ENCODE peak calls at places on chromosomes 13 and 19, in six cellular contexts. L is MCF 10A; E is HEK293T; R is posterior cingulate gyrus; Z is stimulated activated naive CD8-positive, alpha-beta T cell treated with anti-CD3 and anti-CD28 coated beads, Interleukin-15, amount 100 ng/mL, for 72 hours; N is nephron progenitor cell. X is an unnamed sample.

GRCh38 chr13:68727788-68728187 is 1379.8 kb upstream of the ATXN8OS start:
- DNase-seq in L (no peak), E (no peak), R (no peak), Z (no peak), N (no peak), X (peak; percentile 2)

GRCh38 chr13:44249439-44249838 is 124.2 kb upstream of the SERP2 start:
- DNase-seq in L (peak; percentile 59), E (no peak), R (no peak), Z (no peak), N (no peak), X (no peak)

GRCh38 chr19:45547965-45548609 is 36.5 kb downstream of the OPA3 start:
- DNase-seq in L (peak; percentile 96), E (peak; percentile 22), R (no peak), Z (no peak), N (no peak), X (no peak)

GRCh38 chr13:85174291-85174690 is 624.9 kb downstream of the SLITRK6 start:
- DNase-seq in L (no peak), E (no peak), R (no peak), Z (no peak), N (no peak), X (no peak)

GRCh38 chr19:49546825-49547565 is 19.2 kb downstream of the RCN3 start:
- DNase-seq in L (peak; percentile 94), E (peak; percentile 79), R (peak; percentile 46), Z (peak; percentile 62), N (peak; percentile 80), X (no peak)

GRCh38 chr13:77516342-77516789 is 19.1 kb upstream of the SCEL start:
- DNase-seq in L (peak; percentile 52), E (no peak), R (no peak), Z (no peak), N (no peak), X (no peak)

GRCh38 chr19:29596885-29597525 is 9.1 kb upstream of the POP4 start:
- DNase-seq in L (peak; percentile 46), E (peak; percentile 45), R (no peak), Z (no peak), N (peak; percentile 51), X (no peak)

GRCh38 chr13:76969488-76970365 is 21.4 kb downstream of the ACOD1 start:
- DNase-seq in L (peak; percentile 77), E (no peak), R (no peak), Z (no peak), N (no peak), X (no peak)

GRCh38 chr19:18932216-18932841 is 8.7 kb downstream of the HOMER3 start:
- DNase-seq in L (peak; percentile 39), E (peak; percentile 97), R (peak; percentile 77), Z (peak; percentile 72), N (peak; percentile 97), X (peak; percentile 5)

GRCh38 chr13:98576963-98577822 is at the start of gene STK24:
- DNase-seq in L (peak; percentile 67), E (peak; percentile 74), R (peak; percentile 32), Z (peak; percentile 67), N (peak; percentile 81), X (peak; percentile 51)